ENCODE peak calls at places on chromosomes 2 and 18, in five cellular contexts. K is sigmoid colon, T is upper lobe of left lung, V is HepG2, S is GM12878. B is an unnamed sample.

GRCh38 chr2:224934542-224935188 is 107.6 kb downstream of the DOCK10 start:
- DNase-seq in T (no peak), V (no peak), S (no peak), K (no peak), B (no peak)

GRCh38 chr2:187658952-187659525 is 104.8 kb upstream of the TFPI start:
- DNase-seq in T (no peak), K (no peak), S (no peak), V (peak; percentile 24), B (no peak)

GRCh38 chr2:43803113-43803512 is 29.3 kb downstream of the DYNC2LI1 start:
- DNase-seq in S (no peak), K (no peak), T (no peak), V (no peak), B (no peak)

GRCh38 chr2:69041214-69041613 is 28.2 kb downstream of the ANTXR1 start:
- DNase-seq in S (no peak), T (no peak), V (no peak), K (no peak), B (no peak)

GRCh38 chr2:44148997-44149396 is 19.7 kb upstream of the PPM1B start:
- DNase-seq in K (no peak), S (no peak), T (no peak), V (no peak), B (no peak)

GRCh38 chr18:39990540-39990939 is 1964.5 kb upstream of the PIK3C3 start:
- DNase-seq in K (no peak), S (no peak), T (no peak), V (no peak), B (no peak)

GRCh38 chr2:35035883-35036282 is 1319.7 kb upstream of the CRIM1 start:
- DNase-seq in T (no peak), V (no peak), S (no peak), K (no peak), B (no peak)

GRCh38 chr2:29097569-29097968 is 17.6 kb upstream of the CLIP4 start:
- DNase-seq in T (no peak), K (no peak), S (no peak), V (no peak), B (no peak)

GRCh38 chr2:223943561-223944008 is 1.6 kb downstream of the WDFY1 start:
- DNase-seq in T (no peak), K (no peak), S (no peak), V (peak; percentile 45), B (peak; percentile 79)

GRCh38 chr18:50453014-50453680 is 78.3 kb downstream of the SKA1 start:
- DNase-seq in K (no peak), V (no peak), T (no peak), S (no peak), B (no peak)

GRCh38 chr2:206164261-206164862 is 4.7 kb downstream of the EEF1B2 start:
- DNase-seq in V (peak; percentile 34), K (no peak), S (no peak), T (no peak), B (peak; percentile 13)

GRCh38 chr2:45177870-45178269 is 168.6 kb upstream of the SIX2 start:
- DNase-seq in V (no peak), T (no peak), K (no peak), S (no peak), B (no peak)

GRCh38 chr2:56671973-56672569 is 488.3 kb downstream of the CCDC85A start:
- DNase-seq in V (no peak), T (no peak), S (no peak), K (no peak), B (no peak)

GRCh38 chr2:64645014-64645418 is 8.7 kb downstream of the SERTAD2 start:
- DNase-seq in S (no peak), K (peak; percentile 80), T (peak; percentile 88), V (peak; percentile 78), B (peak; percentile 63)

GRCh38 chr18:36899289-36899688 is 70.4 kb downstream of the KIAA1328 start:
- DNase-seq in V (peak; percentile 31), T (no peak), S (no peak), K (no peak), B (no peak)

GRCh38 chr2:183063083-183063482 is 15.5 kb upstream of the DUSP19 start:
- DNase-seq in V (no peak), K (no peak), T (no peak), S (no peak), B (no peak)

GRCh38 chr2:47564129-47564528 is 161.2 kb downstream of the MSH2 start:
- DNase-seq in S (no peak), K (no peak), V (no peak), T (no peak), B (no peak)

GRCh38 chr2:42084231-42084671 is 36.4 kb downstream of the PKDCC start:
- DNase-seq in K (peak; percentile 84), S (no peak), V (no peak), T (no peak), B (no peak)

GRCh38 chr2:36809046-36809445 is 112.5 kb downstream of the VIT start:
- DNase-seq in V (no peak), T (no peak), K (no peak), S (no peak), B (no peak)

GRCh38 chr2:113858764-113859163 is 31.1 kb upstream of the ACTR3 start:
- DNase-seq in K (no peak), T (no peak), S (no peak), V (no peak), B (no peak)

GRCh38 chr2:222760301-222760897 is 88.9 kb downstream of the MOGAT1 start:
- DNase-seq in T (no peak), K (no peak), S (no peak), V (no peak), B (no peak)

DNA sequence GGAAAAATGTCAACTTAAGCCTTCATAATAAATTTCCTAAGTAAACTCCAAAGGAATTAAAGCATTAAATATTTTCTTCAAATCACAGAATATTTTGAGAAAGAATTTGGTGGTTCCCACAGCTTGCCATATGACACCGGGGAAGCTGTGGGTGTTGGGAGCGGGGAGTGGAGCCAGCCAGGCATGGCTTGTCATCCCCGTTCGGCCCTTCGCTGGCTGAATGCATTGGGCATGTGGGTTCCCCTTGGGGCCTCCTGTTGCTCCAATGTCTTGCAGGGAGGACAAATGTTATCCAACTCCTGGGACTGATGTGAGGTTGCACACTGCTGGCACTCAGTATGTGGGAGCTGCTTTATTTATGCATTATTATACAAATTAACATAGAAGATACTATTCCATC is 18.6 kb downstream of the NGEF start:
- DNase-seq in V (no peak), S (no peak), T (no peak), K (no peak), B (no peak)
- TF ChIP-seq EP300 in V (no peak), S (no peak), T (no peak), K (no peak), B (no peak)

GRCh38 chr2:175180701-175181103 is 808 bp downstream of the ATP5MC3 start:
- DNase-seq in V (peak; percentile 58), T (no peak), K (peak; percentile 67), S (no peak), B (peak; percentile 58)
- TF ChIP-seq POLR2AphosphoS5 in V (peak; percentile 80), T (no peak), K (peak; percentile 26), S (no peak), B (no peak)

DNA sequence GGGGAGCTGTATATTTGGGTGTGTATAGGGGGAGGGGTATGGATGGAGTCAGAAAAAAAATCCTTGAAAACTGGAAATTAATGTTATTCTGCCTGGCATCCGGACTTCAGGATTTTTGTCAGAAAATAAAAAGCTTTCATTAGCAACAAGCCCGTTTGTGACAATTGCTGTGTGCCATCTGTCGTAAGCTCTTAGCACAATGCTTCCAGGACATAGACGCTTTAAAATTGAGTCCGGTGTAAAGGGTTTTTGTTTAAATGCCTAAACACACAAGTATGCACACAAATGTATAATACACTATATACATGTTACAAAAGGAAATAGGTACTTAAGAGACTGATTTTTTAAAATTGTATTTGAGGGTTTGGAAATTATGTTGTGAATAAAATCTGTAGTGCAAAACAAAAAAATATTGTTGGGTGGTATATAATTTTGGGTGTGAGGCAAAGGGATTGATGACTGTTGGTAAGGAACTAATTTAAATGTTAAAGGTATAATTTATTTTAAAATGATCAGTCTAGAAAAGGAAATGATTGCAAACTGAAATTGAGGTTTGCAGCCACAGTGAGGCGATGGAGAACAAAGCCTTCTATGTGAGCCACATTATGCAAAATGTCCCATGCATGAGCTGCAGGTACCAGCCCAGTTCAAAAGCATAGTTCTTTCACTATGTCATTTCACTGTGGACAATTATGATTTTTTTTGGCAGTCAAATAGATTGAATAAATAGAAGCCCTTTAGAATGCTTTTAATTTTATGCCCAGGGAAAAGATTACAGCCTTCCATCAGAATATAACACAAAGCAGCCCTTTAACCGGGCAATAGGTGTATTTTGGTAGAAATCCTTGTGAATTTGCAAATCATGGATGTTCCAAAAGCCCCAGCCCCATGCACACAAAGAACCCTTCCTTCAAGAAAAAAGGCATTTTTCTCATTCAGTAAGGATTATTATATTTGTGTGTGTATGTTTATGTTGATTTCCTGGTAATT is 1.5 kb downstream of the MAP2 start:
- DNase-seq in T (no peak), S (no peak), V (peak; percentile 32), K (no peak), B (no peak)
- H3K4me3 ChIP-seq in T (peak overlapping the region; percentile 79), S (no peak overlapping the region), V (no peak overlapping the region), K (no peak overlapping the region), B (no peak overlapping the region)

GRCh38 chr2:21607568-21607967 is 483.8 kb downstream of the TDRD15 start:
- DNase-seq in V (no peak), K (no peak), S (no peak), T (no peak), B (no peak)
- TF ChIP-seq EP300 in V (no peak), K (no peak), S (no peak), T (no peak), B (no peak)

GRCh38 chr18:77811510-77811909 is 561.9 kb downstream of the GALR1 start:
- DNase-seq in S (no peak), V (no peak), T (no peak), K (no peak), B (peak; percentile 53)

GRCh38 chr18:77803024-77803423 is 553.4 kb downstream of the GALR1 start:
- DNase-seq in K (no peak), S (no peak), T (no peak), V (no peak), B (no peak)

GRCh38 chr18:77804382-77804781 is 554.7 kb downstream of the GALR1 start:
- DNase-seq in T (no peak), V (no peak), K (no peak), S (no peak), B (no peak)

DNA sequence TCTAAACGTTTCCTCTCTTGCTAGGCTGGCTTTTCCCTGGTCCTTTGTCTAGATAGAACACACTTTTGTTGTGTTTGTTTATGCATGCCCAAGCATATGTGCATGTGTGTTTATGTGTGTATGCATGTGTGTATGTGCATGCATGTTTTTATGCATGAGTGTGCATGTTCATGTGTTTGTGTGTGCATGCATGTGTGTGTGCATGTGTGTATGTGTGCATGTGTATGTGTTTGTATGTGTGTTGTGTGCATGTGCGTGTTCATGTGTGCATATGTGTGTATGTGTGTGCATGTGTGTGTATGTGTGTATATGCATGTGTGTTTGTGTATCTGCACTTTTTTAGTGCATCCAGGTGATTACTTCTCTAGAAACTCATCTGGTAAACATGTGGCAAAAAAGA is 558.0 kb downstream of the GALR1 start:
- DNase-seq in V (no peak), T (no peak), K (no peak), S (no peak), B (no peak)
- TF ChIP-seq POLR2AphosphoS5 in V (no peak), T (no peak), K (no peak), S (no peak), B (no peak)